ENCODE peak calls at places on chromosomes 12 and 14, in five cellular contexts. E is heart left ventricle, P is brain microvascular endothelial cell, G is uterus, Y is GM23338. B is an unnamed sample.

GRCh38 chr14:105087308-105087962 is 22.2 kb upstream of the GPR132 start:
- DNase-seq in E (peak), P (peak), G (peak), Y (peak), B (peak)

GRCh38 chr12:126636798-126637197 is 1571.6 kb downstream of the AACS start:
- DNase-seq in E (no peak), P (no peak), G (no peak), Y (no peak), B (no peak)

GRCh38 chr12:10354502-10354901 is 35.3 kb downstream of the KLRK1 start:
- DNase-seq in E (no peak), P (no peak), G (no peak), Y (no peak), B (no peak)

GRCh38 chr12:116712458-116713303 is 25.2 kb downstream of the SPRING1 start:
- DNase-seq in E (no peak), P (no peak), G (no peak), Y (no peak), B (no peak)

GRCh38 chr14:104202259-104203070 is 64.1 kb downstream of the KIF26A start:
- DNase-seq in E (no peak), P (no peak), G (no peak), Y (no peak), B (peak)

GRCh38 chr14:52547526-52547925 is 4.8 kb downstream of the TXNDC16 start:
- DNase-seq in E (no peak), P (no peak), G (no peak), Y (peak), B (no peak)

GRCh38 chr12:84336231-84336630 is 576.4 kb downstream of the SLC6A15 start:
- DNase-seq in E (no peak), P (no peak), G (no peak), Y (no peak), B (no peak)

GRCh38 chr14:49418789-49419188 is 167.4 kb downstream of the RPS29 start:
- DNase-seq in E (no peak), P (no peak), G (no peak), Y (no peak), B (no peak)

GRCh38 chr12:31900271-31900670 is 58.9 kb upstream of the RESF1 start:
- DNase-seq in E (no peak), P (peak), G (no peak), Y (no peak), B (no peak)

GRCh38 chr12:53613821-53614220 is 12.4 kb downstream of the ATF7 start:
- DNase-seq in E (no peak), P (no peak), G (no peak), Y (no peak), B (no peak)

GRCh38 chr14:54686219-54686870 is 119.4 kb downstream of the SAMD4A start:
- DNase-seq in E (peak), P (peak), G (peak), Y (no peak), B (no peak)

GRCh38 chr12:88802307-88802706 is 222.0 kb upstream of the KITLG start:
- DNase-seq in E (no peak), P (no peak), G (no peak), Y (no peak), B (no peak)

GRCh38 chr12:114975283-114975973 is 291.5 kb upstream of the TBX3 start:
- DNase-seq in E (no peak), P (no peak), G (peak), Y (no peak), B (no peak)

GRCh38 chr14:85443001-85443400 is 86.9 kb upstream of the FLRT2 start:
- DNase-seq in E (no peak), P (no peak), G (no peak), Y (no peak), B (no peak)

GRCh38 chr12:90410962-90411361 is 544.0 kb downstream of the CCER1 start:
- DNase-seq in E (no peak), P (no peak), G (no peak), Y (no peak), B (no peak)

GRCh38 chr12:95548056-95548538 is 3.2 kb downstream of the USP44 start:
- DNase-seq in E (peak), P (no peak), G (peak), Y (peak), B (peak)

GRCh38 chr12:53805067-53805466 is 53.3 kb upstream of the CISTR start:
- DNase-seq in E (no peak), P (no peak), G (no peak), Y (no peak), B (no peak)

GRCh38 chr14:93301821-93302447 is 30.9 kb downstream of the BTBD7 start:
- DNase-seq in E (no peak), P (peak), G (no peak), Y (peak), B (no peak)

GRCh38 chr14:87745507-87746118 is 247.4 kb downstream of the GALC start:
- DNase-seq in E (no peak), P (peak), G (no peak), Y (peak), B (no peak)

GRCh38 chr12:7190268-7191055 is 976 bp downstream of the PEX5 start:
- DNase-seq in E (peak), P (no peak), G (peak), Y (peak), B (no peak)

GRCh38 chr14:67837011-67837624 is 17.5 kb downstream of the RAD51B start:
- DNase-seq in E (peak), P (peak), G (peak), Y (peak), B (peak)

GRCh38 chr14:68544150-68544892 is 248.5 kb downstream of the ZFP36L1 start:
- DNase-seq in E (peak), P (peak), G (peak), Y (no peak), B (peak)

GRCh38 chr14:58882577-58883018 is 244.8 kb downstream of the DACT1 start:
- DNase-seq in E (no peak), P (peak), G (no peak), Y (no peak), B (no peak)

GRCh38 chr14:104086661-104087461 is 1.4 kb downstream of the ASPG start:
- DNase-seq in E (peak), P (no peak), G (no peak), Y (peak), B (peak)

GRCh38 chr12:52020126-52020525 is 13.4 kb downstream of the TAMALIN start:
- DNase-seq in E (no peak), P (no peak), G (no peak), Y (no peak), B (no peak)
- H3K4me3 ChIP-seq in E (no peak), P (no peak), G (no peak), Y (peak), B (no peak)

DNA sequence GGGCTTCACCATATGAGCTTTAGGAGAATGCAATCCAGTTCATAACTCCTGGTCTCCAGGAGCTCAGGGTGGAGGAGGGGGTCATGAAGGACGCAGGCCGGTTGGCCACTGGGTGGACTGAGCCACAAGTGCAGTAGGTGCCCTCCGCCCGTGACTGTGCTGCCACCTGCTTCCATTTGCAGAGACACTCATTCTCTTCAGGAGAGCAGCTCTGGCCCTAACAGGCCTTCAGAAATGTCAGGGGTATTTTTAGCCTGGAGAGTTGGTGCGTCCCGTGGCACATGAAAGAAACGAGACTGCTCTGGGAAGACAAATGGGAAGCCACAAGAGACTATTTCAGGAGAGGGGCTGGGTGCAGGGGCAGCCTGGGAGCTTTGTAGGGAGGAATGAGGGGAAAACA is 74.6 kb upstream of the MYL2 start:
- DNase-seq in E (peak), P (no peak), G (no peak), Y (no peak), B (no peak)
- TF ChIP-seq CTCF in E (no peak), P (no peak), G (no peak), Y (no peak), B (no peak)

DNA sequence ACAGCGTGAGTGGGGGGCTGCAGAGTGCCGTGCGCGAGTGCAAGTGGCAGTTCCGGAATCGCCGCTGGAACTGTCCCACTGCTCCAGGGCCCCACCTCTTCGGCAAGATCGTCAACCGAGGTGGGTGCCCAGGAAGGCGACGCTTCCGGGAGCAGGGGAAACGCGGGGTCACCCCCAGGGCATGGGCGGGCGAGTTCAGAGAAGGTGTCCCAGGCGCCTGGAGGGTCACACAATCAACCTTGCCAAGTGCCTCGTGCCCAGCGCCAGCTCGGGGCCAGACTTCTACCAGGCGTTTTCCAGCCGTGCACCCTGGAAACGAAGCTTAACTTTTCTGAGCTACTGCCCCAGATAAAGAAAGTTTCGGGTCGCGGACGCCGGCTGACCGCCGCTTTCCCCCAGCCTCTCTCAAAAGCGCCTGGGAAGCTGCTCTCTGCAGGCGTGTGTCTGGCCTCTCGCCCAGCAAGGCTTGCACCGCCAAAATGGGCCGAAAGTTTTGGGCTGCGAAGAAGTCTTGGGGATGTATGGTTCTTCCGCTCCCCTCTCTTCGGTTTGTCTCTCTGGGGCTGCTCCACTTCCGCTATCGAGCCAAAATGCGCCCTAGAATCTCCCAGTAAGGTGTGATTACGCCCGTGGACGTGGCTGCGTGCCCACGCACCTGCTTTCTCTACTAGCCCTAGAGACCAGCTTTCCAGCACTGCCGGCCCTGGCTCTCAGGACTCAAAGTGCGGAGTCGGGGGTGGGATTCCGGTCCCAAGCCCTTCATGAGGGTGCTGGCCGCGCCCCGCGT is 1.7 kb downstream of the WNT1 start:
- DNase-seq in E (no peak), P (no peak), G (no peak), Y (peak), B (peak)
- H3K4me3 ChIP-seq in E (peak), P (no peak), G (no peak), Y (peak), B (peak)

GRCh38 chr14:100498068-100498467 is 89.1 kb downstream of the BEGAIN start:
- DNase-seq in E (no peak), P (no peak), G (no peak), Y (no peak), B (no peak)

GRCh38 chr14:100500128-100500527 is 87.1 kb downstream of the BEGAIN start:
- DNase-seq in E (no peak), P (no peak), G (no peak), Y (no peak), B (no peak)

GRCh38 chr14:100490252-100490651 is 97.0 kb downstream of the BEGAIN start:
- DNase-seq in E (no peak), P (no peak), G (no peak), Y (no peak), B (no peak)

GRCh38 chr14:100494645-100495044 is 92.6 kb downstream of the BEGAIN start:
- DNase-seq in E (no peak), P (no peak), G (no peak), Y (no peak), B (no peak)

DNA sequence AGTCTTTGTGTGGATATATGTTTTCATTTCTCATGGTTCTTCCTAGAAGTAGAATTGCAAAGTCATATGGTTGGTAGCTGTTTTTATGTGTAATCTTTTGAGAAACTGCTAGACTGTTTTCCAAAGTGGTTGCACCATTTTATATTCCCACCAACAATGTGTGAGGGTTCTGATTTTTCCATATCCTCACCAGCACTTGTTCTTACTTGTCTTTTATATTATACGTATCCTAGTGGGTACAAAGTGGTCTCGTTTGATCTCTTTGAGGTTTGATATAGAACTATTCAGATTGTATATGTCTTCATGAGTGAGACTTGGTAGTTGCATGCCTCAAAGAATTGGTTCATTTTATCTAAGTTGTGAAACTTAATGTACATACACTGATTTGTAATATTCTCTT is 91.3 kb downstream of the BEGAIN start:
- DNase-seq in E (no peak), P (no peak), G (no peak), Y (no peak), B (no peak)
- TF ChIP-seq CTCF in E (no peak), P (no peak), G (no peak), Y (no peak), B (no peak)

DNA sequence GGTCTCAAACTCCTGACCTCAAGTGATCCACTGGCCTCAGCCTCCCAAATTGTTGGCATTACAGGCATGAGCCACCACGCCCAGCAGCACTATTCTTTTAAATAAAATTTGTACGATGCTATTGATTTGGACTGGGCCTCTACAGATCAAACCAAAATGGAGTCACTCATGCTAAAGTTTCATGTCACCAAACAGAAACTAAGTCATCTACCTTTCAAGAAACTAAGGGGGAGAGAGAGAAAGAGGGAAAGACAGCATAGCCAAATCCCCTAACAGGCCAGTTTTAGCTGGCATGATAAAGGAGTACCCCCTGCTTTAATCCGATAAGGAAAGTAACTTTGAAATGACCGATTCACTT is 23.1 kb upstream of the STK38L start:
- DNase-seq in E (no peak), P (no peak), G (no peak), Y (no peak), B (no peak)
- H3K4me3 ChIP-seq in E (no peak), P (no peak), G (no peak), Y (no peak), B (no peak)

B was measured in stomach.